ENCODE peak calls at places on chromosomes 16 and 17, in ten cellular contexts. X, H, L, P, I, O, Q, D, S and R are unnamed samples.

GRCh38 chr16:58449768-58450167 is 50.2 kb upstream of the NDRG4 start:
- DNase-seq in I (no peak), H (no peak), X (no peak), S (no peak), D (no peak), Q (no peak), L (no peak), O (no peak), P (no peak), R (no peak)

GRCh38 chr16:14399397-14400284 is 230.4 kb downstream of the PARN start:
- DNase-seq in S (no peak), D (no peak), X (no peak), L (peak), P (peak), I (no peak), O (no peak), H (no peak), Q (no peak), R (no peak)

GRCh38 chr16:82061861-82062525 is 26.9 kb downstream of the HSD17B2 start:
- DNase-seq in D (no peak), X (no peak), P (no peak), O (no peak), Q (no peak), L (no peak), S (no peak), H (no peak), I (peak), R (peak)

GRCh38 chr17:3964203-3965122 is at the start of gene ATP2A3:
- DNase-seq in H (peak), Q (no peak), X (peak), P (no peak), L (no peak), I (peak), S (peak), D (peak), O (no peak), R (peak)

GRCh38 chr17:62705781-62706597 is 78.5 kb downstream of the MRC2 start:
- DNase-seq in S (no peak), H (no peak), L (no peak), I (no peak), X (no peak), P (no peak), D (no peak), O (no peak), Q (no peak), R (no peak)

GRCh38 chr17:199195-199604 is 17.8 kb upstream of the DOC2B start:
- DNase-seq in S (no peak), L (no peak), D (no peak), X (no peak), P (no peak), Q (no peak), I (no peak), O (no peak), H (no peak), R (no peak)

GRCh38 chr16:1990336-1991134 is 765 bp downstream of the SYNGR3 start:
- DNase-seq in D (peak), P (no peak), X (peak), S (peak), O (no peak), L (peak), I (no peak), H (peak), Q (no peak), R (peak)

GRCh38 chr17:81410852-81411251 is 15.6 kb downstream of the BAHCC1 start:
- DNase-seq in O (no peak), H (no peak), X (no peak), L (no peak), S (no peak), P (no peak), Q (no peak), D (no peak), I (no peak), R (no peak)

GRCh38 chr17:37124074-37124824 is 175.5 kb downstream of the AATF start:
- DNase-seq in S (no peak), X (no peak), I (no peak), O (no peak), P (no peak), L (no peak), H (no peak), Q (no peak), D (no peak), R (no peak)

GRCh38 chr17:47239663-47240374 is 13.8 kb upstream of the ITGB3 start:
- DNase-seq in O (peak), D (peak), Q (peak), L (no peak), H (no peak), P (peak), I (no peak), S (no peak), X (no peak), R (no peak)

GRCh38 chr16:6573577-6573976 is 759.1 kb upstream of the RBFOX1 start:
- DNase-seq in I (peak), Q (no peak), X (no peak), P (no peak), D (peak), L (peak), O (no peak), H (no peak), S (peak), R (no peak)

GRCh38 chr17:1275962-1276736 is 3.3 kb upstream of the TRARG1 start:
- DNase-seq in L (peak), S (no peak), H (peak), O (no peak), Q (peak), D (peak), X (peak), P (peak), I (peak), R (peak)

GRCh38 chr17:62824290-62825135 is 16.4 kb upstream of the MARCHF10 start:
- DNase-seq in D (no peak), L (no peak), O (peak), Q (no peak), X (no peak), H (no peak), S (no peak), I (no peak), P (no peak), R (no peak)

GRCh38 chr16:83689385-83689831 is 118.4 kb upstream of the HSBP1 start:
- DNase-seq in I (no peak), D (no peak), P (no peak), O (peak), S (no peak), L (no peak), H (no peak), Q (no peak), X (no peak), R (peak)

GRCh38 chr17:78679495-78680395 is 102.3 kb downstream of the CYTH1 start:
- DNase-seq in Q (no peak), H (no peak), S (no peak), P (no peak), X (no peak), O (no peak), D (no peak), I (no peak), L (no peak), R (no peak)

GRCh38 chr16:51592535-51592934 is 441.5 kb upstream of the SALL1 start:
- DNase-seq in H (no peak), L (no peak), O (no peak), P (no peak), I (no peak), Q (no peak), D (no peak), X (no peak), S (no peak), R (no peak)

GRCh38 chr17:21170829-21171228 is 43.1 kb downstream of the TMEM11 start:
- DNase-seq in I (no peak), H (peak), O (no peak), X (no peak), L (no peak), S (no peak), D (no peak), Q (peak), P (no peak), R (no peak)

GRCh38 chr17:15436399-15437369 is 30.7 kb downstream of the CDRT4 start:
- DNase-seq in D (peak), H (peak), I (peak), S (no peak), P (peak), L (no peak), Q (peak), O (peak), X (no peak), R (no peak)

GRCh38 chr16:11328172-11329079 is 16.8 kb upstream of the RMI2 start:
- DNase-seq in Q (peak), I (peak), O (peak), H (peak), P (peak), L (no peak), X (peak), D (peak), S (peak), R (peak)

GRCh38 chr16:58345574-58346354 is 46.5 kb upstream of the GINS3 start:
- DNase-seq in X (no peak), L (no peak), H (no peak), P (no peak), S (no peak), O (no peak), D (no peak), Q (no peak), I (no peak), R (no peak)

GRCh38 chr16:8686879-8687278 is 12.5 kb downstream of the ABAT start:
- DNase-seq in I (no peak), H (no peak), S (no peak), X (no peak), Q (no peak), O (no peak), D (peak), L (no peak), P (no peak), R (no peak)

GRCh38 chr16:5065368-5065767 is 388 bp downstream of the C16orf89 start:
- DNase-seq in D (no peak), P (no peak), O (no peak), X (no peak), Q (no peak), S (no peak), L (no peak), H (no peak), I (no peak), R (no peak)

GRCh38 chr17:33033176-33033575 is 41.5 kb downstream of the SPACA3 start:
- DNase-seq in P (no peak), S (no peak), H (no peak), Q (no peak), X (no peak), O (no peak), L (no peak), D (no peak), I (no peak), R (no peak)

GRCh38 chr16:82138478-82139285 is 31.3 kb downstream of the MPHOSPH6 start:
- DNase-seq in P (no peak), L (no peak), D (no peak), S (no peak), Q (no peak), X (no peak), H (no peak), O (no peak), I (no peak), R (no peak)

GRCh38 chr17:58533616-58534188 is 19.3 kb upstream of the MTMR4 start:
- DNase-seq in S (no peak), Q (no peak), H (no peak), O (no peak), L (no peak), P (no peak), X (no peak), I (no peak), D (no peak), R (no peak)

GRCh38 chr17:79800325-79801155 is 3.7 kb upstream of the CBX8 start:
- DNase-seq in I (no peak), P (no peak), S (no peak), Q (no peak), O (peak), H (no peak), D (peak), L (peak), X (no peak), R (no peak)

GRCh38 chr17:78427140-78427539 is 48.7 kb downstream of the PGS1 start:
- DNase-seq in X (no peak), O (no peak), L (no peak), Q (no peak), P (no peak), I (no peak), H (no peak), D (no peak), S (no peak), R (no peak)

GRCh38 chr17:68600123-68600880 is 865 bp downstream of the FAM20A start:
- DNase-seq in L (peak), D (peak), H (no peak), P (peak), X (no peak), I (peak), Q (peak), S (peak), O (no peak), R (peak)
- TF ChIP-seq CTCF in L (no peak), D (peak), H (no peak), P (peak), X (no peak), I (no peak), Q (peak), S (no peak), O (peak), R (no peak)

GRCh38 chr17:13003927-13004326 is 13.9 kb downstream of the ELAC2 start:
- DNase-seq in P (no peak), O (no peak), H (no peak), I (no peak), L (no peak), D (no peak), S (no peak), X (no peak), Q (no peak), R (peak)

GRCh38 chr17:13004336-13004735 is 13.5 kb downstream of the ELAC2 start:
- DNase-seq in D (no peak), X (no peak), Q (no peak), H (no peak), S (no peak), P (no peak), O (no peak), I (no peak), L (no peak), R (no peak)

GRCh38 chr17:13001991-13002615 is 15.7 kb downstream of the ELAC2 start:
- DNase-seq in H (no peak), Q (no peak), D (no peak), I (no peak), O (no peak), X (no peak), L (no peak), S (no peak), P (no peak), R (peak)

GRCh38 chr17:13002761-13003453 is 14.9 kb downstream of the ELAC2 start:
- DNase-seq in P (peak), L (peak), I (peak), H (peak), S (no peak), X (peak), Q (peak), D (peak), O (peak), R (peak)

DNA sequence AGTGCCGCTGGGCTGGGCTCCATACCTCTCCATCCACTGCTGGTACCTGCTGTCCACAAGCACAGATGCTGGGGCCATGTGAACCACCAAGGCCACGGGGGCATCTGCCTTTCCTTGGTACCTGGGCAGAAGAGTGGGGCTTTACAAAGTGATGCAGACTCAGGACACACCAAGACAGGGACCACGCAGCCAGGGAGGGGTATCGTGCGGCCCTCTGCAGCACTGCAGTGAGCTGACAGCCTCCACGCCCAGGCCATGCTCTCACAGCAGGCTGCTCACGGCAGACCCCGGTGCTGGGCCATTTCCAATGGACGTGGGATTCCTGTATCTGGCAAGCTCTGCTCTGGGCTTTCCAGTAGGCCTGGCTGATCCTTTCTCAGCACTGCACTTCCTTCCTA is 14.4 kb downstream of the ELAC2 start:
- DNase-seq in I (no peak), S (no peak), P (no peak), L (no peak), O (no peak), H (no peak), X (no peak), Q (no peak), D (no peak), R (no peak)
- TF ChIP-seq CTCF in I (peak), S (no peak), P (no peak), L (no peak), O (no peak), H (no peak), X (no peak), Q (no peak), D (no peak), R (no peak)

DNA sequence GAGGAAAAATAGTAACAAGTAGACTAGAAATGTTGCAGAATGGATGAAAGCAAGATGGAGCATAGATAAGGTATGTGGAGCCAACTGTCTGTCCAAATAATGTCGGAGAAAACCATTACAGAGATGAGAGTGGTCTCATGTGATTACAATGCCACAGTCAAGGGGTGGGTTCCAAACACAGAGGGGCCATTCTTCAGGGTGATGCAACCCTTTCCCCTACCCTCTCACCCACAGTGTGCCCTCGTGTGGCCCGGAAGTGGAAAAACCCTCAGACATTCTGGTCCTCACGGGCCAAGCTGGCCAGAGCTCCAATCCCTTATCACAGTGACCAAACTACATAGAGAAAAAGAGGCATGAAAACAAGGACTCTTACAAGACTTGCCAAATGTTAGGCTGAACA is 17.7 kb upstream of the HS3ST3A1 start:
- DNase-seq in H (no peak), X (no peak), D (no peak), P (no peak), I (no peak), Q (no peak), L (no peak), O (no peak), S (no peak), R (no peak)
- TF ChIP-seq CTCF in H (no peak), X (no peak), D (no peak), P (no peak), I (no peak), Q (no peak), L (no peak), O (no peak), S (no peak), R (no peak)

DNA sequence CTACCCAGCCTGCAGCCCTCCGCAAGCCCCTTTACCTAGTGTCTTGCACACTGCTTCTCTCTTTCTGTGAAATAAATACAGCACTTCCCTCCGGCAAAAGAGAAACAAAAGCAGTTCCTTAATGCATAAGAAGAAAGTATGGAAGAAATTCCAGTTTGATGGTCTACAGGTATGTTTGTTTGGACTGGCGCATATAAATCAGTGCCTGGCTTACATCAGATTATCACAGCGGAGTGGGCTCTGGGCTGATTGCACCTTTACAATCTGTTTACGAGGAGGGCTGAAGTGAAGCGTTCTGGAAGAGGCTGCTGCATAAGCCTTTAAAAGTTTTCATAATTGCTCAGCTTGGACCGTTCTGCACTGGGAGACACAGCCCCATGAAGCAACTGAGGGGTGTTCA is 153.5 kb upstream of the FOXF1 start:
- DNase-seq in H (no peak), D (no peak), X (no peak), S (no peak), O (no peak), I (no peak), L (no peak), Q (no peak), P (no peak), R (no peak)
- TF ChIP-seq CTCF in H (no peak), D (no peak), X (no peak), S (no peak), O (no peak), I (no peak), L (no peak), Q (no peak), P (no peak), R (no peak)

DNA sequence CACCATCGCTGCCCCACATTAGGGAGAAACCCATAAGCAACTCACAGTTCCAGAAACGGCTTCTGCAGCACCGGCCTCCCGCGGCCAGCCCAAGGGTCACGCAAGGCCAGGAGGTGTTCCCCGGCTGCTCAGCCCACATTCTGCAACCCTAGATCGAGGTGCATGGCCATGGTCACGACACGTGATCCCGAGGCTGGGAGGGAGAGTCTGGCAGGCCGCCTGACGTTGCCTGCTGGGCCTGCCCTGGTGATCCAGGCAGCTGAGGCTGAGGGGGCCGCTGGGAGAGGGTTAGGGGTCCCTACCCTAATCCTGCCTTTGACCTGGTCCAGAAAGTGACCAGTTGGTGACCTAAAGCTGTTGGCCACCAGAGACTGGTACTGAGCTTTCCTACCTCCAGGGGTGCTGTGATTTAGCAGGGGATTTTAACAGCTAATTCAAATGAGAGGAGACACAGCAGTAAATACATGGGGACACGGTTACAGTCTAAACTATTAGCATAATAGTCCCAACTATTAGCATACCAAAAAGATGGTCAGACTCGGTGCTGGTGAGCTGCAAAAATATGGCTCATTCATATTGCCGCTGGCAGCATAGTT is 97.4 kb upstream of the CIBAR2 start:
- DNase-seq in P (peak), S (no peak), X (no peak), I (no peak), Q (no peak), O (no peak), L (no peak), D (no peak), H (no peak), R (no peak)
- TF ChIP-seq CTCF in P (peak), S (no peak), X (no peak), I (no peak), Q (no peak), O (no peak), L (no peak), D (no peak), H (no peak), R (no peak)

GRCh38 chr17:8186787-8187516 is 3.0 kb downstream of the BORCS6 start:
- DNase-seq in X (peak), O (peak), L (peak), I (peak), S (peak), H (peak), P (peak), Q (peak), D (peak), R (peak)
- TF ChIP-seq CTCF in X (peak), O (no peak), L (no peak), I (no peak), S (no peak), H (peak), P (peak), Q (peak), D (peak), R (peak)

GRCh38 chr16:66481943-66482390 is 54.9 kb downstream of the BEAN1 start:
- DNase-seq in O (no peak), Q (no peak), P (no peak), S (no peak), L (no peak), I (no peak), D (no peak), H (peak), X (no peak), R (no peak)
- TF ChIP-seq CTCF in O (no peak), Q (no peak), P (no peak), S (no peak), L (no peak), I (no peak), D (no peak), H (no peak), X (no peak), R (no peak)

DNA sequence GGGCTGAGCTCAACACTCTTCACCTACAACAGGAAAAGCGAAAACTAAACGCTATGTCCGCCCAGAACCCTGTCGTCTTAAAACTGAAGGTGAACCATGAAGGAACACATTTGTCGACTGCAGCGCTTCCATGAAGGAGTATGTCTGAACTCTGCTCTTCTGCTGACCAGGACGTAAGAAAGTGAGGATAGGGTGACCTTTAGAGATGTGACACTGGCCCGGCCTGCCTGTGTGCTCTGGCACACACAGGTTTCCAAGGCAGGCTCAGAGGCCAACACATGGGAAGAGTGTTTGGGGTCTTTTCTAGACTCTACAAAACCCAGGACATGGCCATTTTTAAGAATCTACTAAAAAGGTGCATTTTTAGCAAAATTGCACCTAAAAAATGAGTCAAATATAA is 21.1 kb downstream of the MARF1 start:
- DNase-seq in P (no peak), I (no peak), H (no peak), O (no peak), S (no peak), X (no peak), Q (no peak), L (no peak), D (no peak), R (no peak)
- TF ChIP-seq CTCF in P (no peak), I (no peak), H (no peak), O (no peak), S (no peak), X (no peak), Q (no peak), L (no peak), D (no peak), R (no peak)